ENCODE peak calls at places on chromosomes 11 and 22, in eight cellular contexts. K is NCI-H1092 treated with DMSO at 0.1 percent for 48 hours, Z is lower lobe of right lung, N is lower leg skin, V is mesenteric fat pad, C is mesendoderm, I is activated gamma-delta T cell, P is posterior cingulate gyrus. W is an unnamed sample.

GRCh38 chr11:66176650-66177049 is 91.8 kb upstream of the RAB1B start:
- DNase-seq in K (no peak), Z (no peak), N (no peak), V (no peak), C (peak; percentile 39), I (no peak), P (no peak), W (no peak)

GRCh38 chr11:93123351-93123898 is 74.4 kb downstream of the SLC36A4 start:
- DNase-seq in K (no peak), Z (no peak), N (no peak), V (no peak), C (no peak), I (no peak), P (no peak), W (no peak)

GRCh38 chr11:116082256-116082655 is 578.0 kb upstream of the CADM1 start:
- DNase-seq in K (no peak), Z (no peak), N (no peak), V (no peak), C (no peak), I (no peak), P (no peak), W (no peak)

GRCh38 chr11:91115116-91115515 is 892.3 kb upstream of the CHORDC1 start:
- DNase-seq in K (no peak), Z (no peak), N (no peak), V (no peak), C (no peak), I (no peak), P (no peak), W (no peak)

GRCh38 chr22:24752091-24752623 is 22.4 kb downstream of the PIWIL3 start:
- DNase-seq in K (no peak), Z (no peak), N (no peak), V (no peak), C (no peak), I (no peak), P (no peak), W (no peak)

GRCh38 chr11:26331911-26332571 is at the start of gene ANO3:
- DNase-seq in K (peak; percentile 72), Z (peak; percentile 84), N (peak; percentile 85), V (no peak), C (peak; percentile 97), I (no peak), P (peak; percentile 94), W (no peak)

GRCh38 chr11:46675288-46675851 is 25.0 kb downstream of the ARHGAP1 start:
- DNase-seq in K (no peak), Z (no peak), N (peak; percentile 92), V (no peak), C (peak; percentile 65), I (no peak), P (no peak), W (no peak)

GRCh38 chr11:134682577-134682976 is 270.5 kb upstream of the B3GAT1 start:
- DNase-seq in K (no peak), Z (no peak), N (peak; percentile 46), V (no peak), C (no peak), I (no peak), P (no peak), W (no peak)

GRCh38 chr11:34827239-34827638 is 88.9 kb downstream of the APIP start:
- DNase-seq in K (no peak), Z (no peak), N (no peak), V (no peak), C (no peak), I (no peak), P (no peak), W (no peak)

GRCh38 chr22:26669060-26669481 is 11.7 kb downstream of the MIAT start:
- DNase-seq in K (no peak), Z (no peak), N (no peak), V (no peak), C (peak; percentile 84), I (no peak), P (no peak), W (no peak)

GRCh38 chr22:29030016-29030617 is 31.5 kb downstream of the C22orf31 start:
- DNase-seq in K (no peak), Z (no peak), N (no peak), V (no peak), C (peak; percentile 91), I (no peak), P (no peak), W (no peak)

GRCh38 chr11:336666-337002 is 16.0 kb upstream of the IFITM3 start:
- DNase-seq in K (no peak), Z (no peak), N (no peak), V (no peak), C (no peak), I (no peak), P (no peak), W (no peak)

GRCh38 chr11:117584056-117584830 is 212.8 kb downstream of the DSCAML1 start:
- DNase-seq in K (no peak), Z (no peak), N (peak; percentile 79), V (peak; percentile 49), C (no peak), I (no peak), P (no peak), W (no peak)

GRCh38 chr11:33899383-33900037 is 7.6 kb upstream of the LMO2 start:
- DNase-seq in K (peak; percentile 14), Z (peak; percentile 55), N (peak; percentile 97), V (no peak), C (peak; percentile 61), I (no peak), P (no peak), W (peak; percentile 78)